ENCODE peak calls at places on chromosomes 6 and 20, in four cellular contexts. P, E, D and J are unnamed samples.

GRCh38 chr6:31122803-31123706 is 2.8 kb upstream of the CDSN start:
- DNase-seq in E (peak; percentile 93), D (peak; percentile 75), P (no peak), J (no peak)

GRCh38 chr6:113645576-113645970 is 211.6 kb upstream of the MARCKS start:
- DNase-seq in P (no peak), E (peak; percentile 75), D (no peak), J (no peak)

GRCh38 chr20:53643031-53643832 is 49.6 kb upstream of the ZNF217 start:
- DNase-seq in P (peak; percentile 92), E (peak; percentile 69), D (no peak), J (no peak)

GRCh38 chr6:166785131-166785530 is 158.1 kb upstream of the RPS6KA2 start:
- DNase-seq in P (no peak), D (no peak), E (no peak), J (no peak)

GRCh38 chr20:1163653-1164052 is 21.1 kb downstream of the TMEM74B start:
- DNase-seq in E (no peak), D (no peak), P (no peak), J (no peak)

GRCh38 chr6:129736105-129736504 is 26.1 kb upstream of the ARHGAP18 start:
- DNase-seq in P (no peak), E (no peak), D (no peak), J (no peak)

GRCh38 chr20:35226775-35227681 is 538 bp downstream of the MMP24 start:
- DNase-seq in E (peak; percentile 62), P (no peak), D (peak; percentile 76), J (no peak)

GRCh38 chr6:166104107-166104506 is 63.5 kb downstream of the TBXT start:
- DNase-seq in P (no peak), D (no peak), E (peak; percentile 40), J (no peak)

GRCh38 chr6:56714982-56715456 is 72.3 kb upstream of the DST start:
- DNase-seq in D (no peak), P (no peak), E (peak; percentile 54), J (no peak)

GRCh38 chr20:16132399-16132798 is 440.8 kb downstream of the KIF16B start:
- DNase-seq in D (no peak), P (no peak), E (no peak), J (no peak)

GRCh38 chr20:9110916-9111432 is 42.1 kb downstream of the PLCB4 start:
- DNase-seq in E (no peak), D (no peak), P (no peak), J (no peak)

DNA sequence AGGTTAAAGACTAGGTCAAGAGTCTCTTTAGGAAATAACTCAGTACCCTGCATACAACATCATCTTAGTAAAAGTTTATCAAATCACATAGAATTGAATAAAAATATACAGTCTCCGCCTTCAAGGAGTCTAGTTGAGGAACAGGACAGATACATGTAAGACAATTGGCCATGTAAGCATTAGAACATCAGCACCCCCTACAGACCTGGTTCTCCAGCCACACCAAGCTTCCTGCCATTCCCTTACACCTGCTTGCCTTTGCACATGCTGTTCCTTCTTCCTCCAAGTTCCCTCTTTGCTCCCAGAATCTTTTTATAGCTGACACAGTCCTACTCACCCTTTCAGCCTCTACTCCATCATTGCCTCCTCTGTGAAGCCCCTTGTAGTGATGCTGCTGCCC is 187.8 kb upstream of the LRFN2 start:
- DNase-seq in P (no peak), D (no peak), E (no peak), J (no peak)
- TF ChIP-seq CTCF in P (peak; percentile 19), D (no peak), E (no peak), J (peak; percentile 18)

GRCh38 chr6:52104979-52105378 is 17.6 kb upstream of the PKHD1 start:
- DNase-seq in E (no peak), P (no peak), D (no peak), J (no peak)
- TF ChIP-seq CTCF in E (no peak), P (no peak), D (no peak), J (no peak)

DNA sequence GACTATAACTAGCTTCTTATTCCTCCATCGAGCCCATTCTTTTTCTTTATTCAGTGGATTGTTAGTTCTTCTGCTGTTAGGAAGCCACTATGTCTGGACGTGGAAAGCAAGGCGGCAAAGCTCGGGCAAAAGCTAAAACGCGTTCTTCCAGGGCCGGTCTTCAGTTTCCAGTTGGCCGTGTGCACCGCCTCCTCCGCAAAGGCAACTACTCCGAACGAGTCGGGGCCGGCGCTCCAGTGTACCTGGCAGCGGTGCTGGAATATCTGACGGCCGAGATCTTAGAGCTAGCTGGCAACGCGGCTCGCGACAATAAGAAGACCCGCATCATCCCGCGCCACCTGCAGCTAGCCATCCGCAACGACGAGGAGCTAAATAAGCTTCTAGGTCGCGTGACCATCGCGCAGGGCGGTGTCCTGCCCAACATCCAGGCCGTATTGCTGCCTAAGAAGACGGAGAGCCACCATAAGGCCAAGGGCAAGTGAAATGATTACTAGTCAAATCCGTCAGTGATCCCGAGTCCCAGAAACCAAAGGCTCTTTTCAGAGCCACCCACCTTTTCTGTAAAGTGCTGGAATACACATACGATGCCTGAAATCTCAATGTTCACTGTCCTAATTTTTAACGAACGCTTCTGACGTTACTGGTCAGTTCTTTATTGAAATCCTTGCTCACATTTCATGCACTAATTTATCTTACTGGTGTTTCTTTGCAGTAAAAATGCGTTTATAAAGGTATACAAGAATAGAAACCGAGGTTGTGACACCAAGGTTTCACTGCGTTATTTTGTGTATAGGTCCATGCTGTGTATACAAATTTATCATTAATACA is 129.9 kb downstream of the HFE start:
- DNase-seq in P (no peak), D (peak; percentile 87), E (peak; percentile 88), J (no peak)
- TF ChIP-seq CTCF in P (peak; percentile 11), D (peak; percentile 41), E (peak; percentile 43), J (peak; percentile 78)

GRCh38 chr6:142301421-142302391 is at the start of gene ADGRG6:
- DNase-seq in P (no peak), E (peak; percentile 38), D (peak; percentile 80), J (no peak)
- TF ChIP-seq CTCF in P (no peak), E (peak; percentile 5), D (no peak), J (peak; percentile 38)

GRCh38 chr6:101395345-101395744 is 1.8 kb downstream of the GRIK2 start:
- DNase-seq in E (no peak), D (no peak), P (no peak), J (no peak)
- TF ChIP-seq CTCF in E (peak; percentile 23), D (no peak), P (no peak), J (peak; percentile 78)

GRCh38 chr6:85127696-85128225 is 322.1 kb upstream of the NT5E start:
- DNase-seq in P (no peak), D (no peak), E (no peak), J (no peak)
- TF ChIP-seq CTCF in P (no peak), D (no peak), E (no peak), J (no peak)